ENCODE peak calls at places on chromosomes 1 and 21, in six cellular contexts. K is left lung; J is CD4-positive, alpha-beta memory T cell; X is A673; E is heart right ventricle; S is thoracic aorta. B is an unnamed sample.
A peak's percentile ranks its signal among the peaks of the same experiment; 100 is the strongest.

GRCh38 chr1:28195780-28196179 is 19.3 kb upstream of the PTAFR start:
- DNase-seq in K (no peak), J (no peak), X (no peak), E (no peak), S (no peak), B (no peak)

GRCh38 chr21:25283720-25284119 is 323.6 kb downstream of the MRPL39 start:
- DNase-seq in K (no peak), J (peak; percentile 4), X (peak; percentile 51), E (no peak), S (no peak), B (no peak)

GRCh38 chr1:219810451-219810850 is 117.9 kb downstream of the SLC30A10 start:
- DNase-seq in K (no peak), J (no peak), X (no peak), E (no peak), S (no peak), B (no peak)

GRCh38 chr1:2982615-2983318 is 38.5 kb upstream of the ACTRT2 start:
- DNase-seq in K (peak; percentile 27), J (no peak), X (no peak), E (no peak), S (no peak), B (no peak)

GRCh38 chr1:118335372-118335771 is 150.3 kb upstream of the SPAG17 start:
- DNase-seq in K (no peak), J (no peak), X (peak; percentile 93), E (no peak), S (no peak), B (no peak)

GRCh38 chr1:147246044-147246690 is 3.7 kb downstream of the CHD1L start:
- DNase-seq in K (no peak), J (no peak), X (no peak), E (no peak), S (no peak), B (no peak)

GRCh38 chr1:236686815-236687160 is 489 bp downstream of the ACTN2 start:
- DNase-seq in K (no peak), J (no peak), X (no peak), E (no peak), S (no peak), B (no peak)

GRCh38 chr1:200550367-200550766 is 70.2 kb downstream of the KIF14 start:
- DNase-seq in K (no peak), J (no peak), X (no peak), E (no peak), S (no peak), B (no peak)

GRCh38 chr1:246820666-246821065 is 96.5 kb downstream of the SCCPDH start:
- DNase-seq in K (no peak), J (no peak), X (no peak), E (peak; percentile 8), S (no peak), B (no peak)

GRCh38 chr1:109347511-109347910 is 40.7 kb upstream of the MYBPHL start:
- DNase-seq in K (peak; percentile 58), J (no peak), X (no peak), E (no peak), S (no peak), B (no peak)
- H3K36me3 ChIP-seq in K (no peaks in the 10 kb centered on the region), J (no peaks in the 10 kb centered on the region), X (no peaks in the 10 kb centered on the region), E (peaks cover 96% of the 10 kb centered on the region), S (peaks cover 64% of the 10 kb centered on the region), B (peaks cover 97% of the 10 kb centered on the region)

GRCh38 chr1:47870946-47871750 is 126.0 kb downstream of the TRABD2B start:
- DNase-seq in K (no peak), J (no peak), X (peak; percentile 6), E (no peak), S (no peak), B (no peak)
- H3K4me3 ChIP-seq in K (no peak overlapping the region), J (no peak overlapping the region), X (no peak overlapping the region), E (no peak overlapping the region), S (no peak overlapping the region), B (no peak overlapping the region)

GRCh38 chr1:87135313-87135712 is 193.4 kb upstream of the LMO4 start:
- DNase-seq in K (no peak), J (no peak), X (no peak), E (no peak), S (no peak), B (no peak)

GRCh38 chr1:87134061-87134460 is 194.6 kb upstream of the LMO4 start:
- DNase-seq in K (no peak), J (no peak), X (no peak), E (no peak), S (no peak), B (no peak)

GRCh38 chr1:87132664-87133000 is 196.0 kb upstream of the LMO4 start:
- DNase-seq in K (no peak), J (no peak), X (no peak), E (no peak), S (no peak), B (no peak)

GRCh38 chr1:87136607-87137341 is 191.9 kb upstream of the LMO4 start:
- DNase-seq in K (no peak), J (no peak), X (no peak), E (no peak), S (no peak), B (no peak)

GRCh38 chr1:87134625-87135024 is 194.1 kb upstream of the LMO4 start:
- DNase-seq in K (no peak), J (no peak), X (no peak), E (no peak), S (no peak), B (no peak)
- H3K27ac ChIP-seq in K (peak overlapping the region; percentile 39), J (no peak overlapping the region), X (no peak overlapping the region), E (peak overlapping the region; percentile 33), S (no peak overlapping the region), B (no peak overlapping the region)

DNA sequence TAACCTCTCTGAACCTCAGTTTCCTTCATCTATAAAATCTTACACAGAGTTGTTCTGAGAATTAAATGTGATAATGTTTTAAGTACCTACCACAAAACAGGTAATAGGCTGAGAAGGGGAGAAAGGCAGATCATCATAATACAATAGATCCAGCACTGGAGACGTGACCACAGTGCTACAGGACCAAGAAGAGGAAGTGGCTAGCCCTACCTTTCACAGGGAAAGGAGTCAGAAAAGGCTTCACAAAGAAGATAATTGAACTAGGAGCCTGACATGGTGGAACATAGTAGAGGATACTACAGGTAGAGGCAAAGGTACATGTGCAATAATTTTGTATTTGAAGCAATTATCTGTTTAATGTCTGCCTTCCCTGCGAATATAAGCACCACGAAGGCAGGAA is 45.1 kb downstream of the ERI3 start:
- DNase-seq in K (no peak), J (no peak), X (no peak), E (no peak), S (no peak), B (no peak)
- H3K36me3 ChIP-seq in K (no peaks in the 10 kb centered on the region), J (peaks cover 40% of the 10 kb centered on the region), X (peaks cover 38% of the 10 kb centered on the region), E (peaks cover 98% of the 10 kb centered on the region), S (peaks cover 38% of the 10 kb centered on the region), B (peaks cover 31% of the 10 kb centered on the region)

GRCh38 chr1:167166703-167167100 is 54.0 kb upstream of the POU2F1 start:
- DNase-seq in K (no peak), J (no peak), X (peak; percentile 31), E (no peak), S (no peak), B (no peak)
- H3K4me3 ChIP-seq in K (no peak overlapping the region), J (no peak overlapping the region), X (no peak overlapping the region), E (no peak overlapping the region), S (no peak overlapping the region), B (no peak overlapping the region)